ENCODE peak calls at places on chromosomes 1 and 21, in six cellular contexts. A is K562; K is Peyer's patch; W is effector memory CD4-positive, alpha-beta T cell; N is cardiac muscle cell; G is trophoblast cell. Z is an unnamed sample.

GRCh38 chr1:174953657-174954435 is 45.9 kb upstream of the CACYBP start:
- DNase-seq in A (no peak), K (no peak), W (no peak), N (no peak), G (peak), Z (no peak)

GRCh38 chr1:12525311-12526181 is 92.5 kb downstream of the DHRS3 start:
- DNase-seq in A (peak), K (no peak), W (no peak), N (peak), G (peak), Z (peak)

GRCh38 chr21:38619865-38620513 is 121.7 kb upstream of the ERG start:
- DNase-seq in A (no peak), K (no peak), W (no peak), N (peak), G (no peak), Z (no peak)

GRCh38 chr1:168728452-168729404 is at the start of gene DPT:
- DNase-seq in A (no peak), K (no peak), W (no peak), N (peak), G (peak), Z (no peak)

GRCh38 chr1:160400646-160401486 is 502 bp downstream of the VANGL2 start:
- DNase-seq in A (no peak), K (no peak), W (no peak), N (no peak), G (no peak), Z (no peak)

GRCh38 chr1:204079608-204079999 is 6.7 kb downstream of the SOX13 start:
- DNase-seq in A (no peak), K (no peak), W (no peak), N (no peak), G (no peak), Z (no peak)

GRCh38 chr1:41313661-41314131 is 47.5 kb upstream of the FOXO6 start:
- DNase-seq in A (peak), K (no peak), W (no peak), N (peak), G (peak), Z (no peak)

GRCh38 chr1:230752407-230752806 is 5.2 kb downstream of the CAPN9 start:
- DNase-seq in A (no peak), K (peak), W (no peak), N (no peak), G (no peak), Z (peak)

GRCh38 chr1:79575424-79575823 is 568.9 kb upstream of the ADGRL4 start:
- DNase-seq in A (no peak), K (no peak), W (no peak), N (no peak), G (no peak), Z (no peak)

GRCh38 chr1:8681317-8681650 is 136.2 kb downstream of the RERE start:
- DNase-seq in A (no peak), K (no peak), W (no peak), N (no peak), G (no peak), Z (no peak)

GRCh38 chr1:245538671-245539070 is 383.9 kb downstream of the KIF26B start:
- DNase-seq in A (no peak), K (no peak), W (no peak), N (no peak), G (peak), Z (no peak)

GRCh38 chr1:84996846-84997666 is at the start of gene MCOLN2:
- DNase-seq in A (peak), K (peak), W (peak), N (peak), G (peak), Z (peak)

GRCh38 chr1:33657833-33658232 is 185.4 kb downstream of the ZSCAN20 start:
- DNase-seq in A (no peak), K (no peak), W (no peak), N (no peak), G (no peak), Z (no peak)

GRCh38 chr1:20207546-20207945 is 21.2 kb upstream of the PLA2G2C start:
- DNase-seq in A (no peak), K (no peak), W (no peak), N (no peak), G (peak), Z (no peak)

GRCh38 chr1:218397752-218398339 is 52.7 kb downstream of the TGFB2 start:
- DNase-seq in A (no peak), K (no peak), W (no peak), N (peak), G (peak), Z (no peak)

GRCh38 chr1:59026472-59026948 is 242.7 kb upstream of the JUN start:
- DNase-seq in A (no peak), K (peak), W (no peak), N (peak), G (peak), Z (no peak)

GRCh38 chr1:162019006-162019405 is 4.7 kb downstream of the OLFML2B start:
- DNase-seq in A (no peak), K (no peak), W (no peak), N (peak), G (no peak), Z (no peak)

GRCh38 chr1:147168626-147169058 is 3.6 kb downstream of the PRKAB2 start:
- DNase-seq in A (no peak), K (peak), W (no peak), N (peak), G (peak), Z (no peak)

GRCh38 chr1:204828352-204828850 is 42.3 kb upstream of the NFASC start:
- DNase-seq in A (peak), K (peak), W (no peak), N (peak), G (peak), Z (peak)

GRCh38 chr1:153985341-153985912 is 712 bp downstream of the RAB13 start:
- DNase-seq in A (peak), K (no peak), W (no peak), N (peak), G (peak), Z (no peak)

GRCh38 chr21:41695513-41695912 is 71.3 kb downstream of the RIPK4 start:
- DNase-seq in A (no peak), K (no peak), W (no peak), N (no peak), G (no peak), Z (no peak)

GRCh38 chr1:18319099-18319498 is 161.6 kb upstream of the KLHDC7A start:
- DNase-seq in A (no peak), K (no peak), W (no peak), N (no peak), G (no peak), Z (no peak)

GRCh38 chr1:225299624-225300023 is 128.2 kb downstream of the LBR start:
- DNase-seq in A (no peak), K (no peak), W (no peak), N (no peak), G (no peak), Z (no peak)

GRCh38 chr1:68207129-68207689 is 25.1 kb downstream of the WLS start:
- DNase-seq in A (no peak), K (no peak), W (no peak), N (peak), G (no peak), Z (no peak)

GRCh38 chr1:245874942-245875580 is 632.0 kb downstream of the SMYD3 start:
- DNase-seq in A (peak), K (no peak), W (no peak), N (peak), G (no peak), Z (peak)

DNA sequence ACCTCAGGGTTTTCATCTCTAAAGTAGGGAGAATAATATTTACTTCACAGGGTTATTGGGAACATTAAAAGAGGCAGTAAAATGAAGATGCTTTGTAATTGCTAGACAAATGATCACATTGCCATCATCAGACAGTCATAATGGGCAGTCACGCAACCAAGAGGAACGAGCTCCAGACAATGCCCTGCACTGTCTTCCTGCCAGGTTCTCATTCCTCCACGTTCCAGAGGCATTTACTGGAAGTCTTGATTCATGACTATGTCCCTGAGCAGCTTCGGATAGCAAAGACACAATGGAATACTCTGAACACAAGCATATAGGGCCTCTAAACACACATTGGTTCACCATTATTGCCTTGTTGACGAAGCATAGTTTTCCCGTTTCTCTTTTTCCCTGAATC is 389.7 kb downstream of the NTNG1 start:
- DNase-seq in A (no peak), K (no peak), W (no peak), N (no peak), G (peak), Z (no peak)
- H3K27ac ChIP-seq in A (no peak), K (no peak), W (no peak), N (no peak), G (no peak), Z (no peak)

GRCh38 chr1:210504286-210504685 is 175.6 kb downstream of the HHAT start:
- DNase-seq in A (no peak), K (no peak), W (no peak), N (no peak), G (peak), Z (no peak)
- H3K27ac ChIP-seq in A (no peak), K (no peak), W (no peak), N (no peak), G (no peak), Z (no peak)

GRCh38 chr1:27321813-27322568 is at the start of gene TMEM222:
- DNase-seq in A (peak), K (peak), W (peak), N (peak), G (peak), Z (peak)
- H3K27ac ChIP-seq in A (peak), K (peak), W (peak), N (peak), G (peak), Z (peak)

GRCh38 chr1:184385863-184386262 is 966 bp upstream of the C1orf21 start:
- DNase-seq in A (no peak), K (no peak), W (no peak), N (no peak), G (no peak), Z (no peak)
- H3K27ac ChIP-seq in A (no peak), K (peak), W (no peak), N (no peak), G (no peak), Z (peak)

GRCh38 chr1:28668191-28668955 is at the start of gene GMEB1:
- DNase-seq in A (peak), K (peak), W (peak), N (peak), G (peak), Z (peak)

GRCh38 chr1:28675921-28676257 is 7.3 kb downstream of the GMEB1 start:
- DNase-seq in A (peak), K (no peak), W (no peak), N (no peak), G (no peak), Z (no peak)

GRCh38 chr1:28666806-28667205 is 1.8 kb upstream of the GMEB1 start:
- DNase-seq in A (no peak), K (no peak), W (no peak), N (no peak), G (no peak), Z (no peak)

GRCh38 chr1:28668956-28669719 is 554 bp downstream of the GMEB1 start:
- DNase-seq in A (peak), K (peak), W (peak), N (peak), G (peak), Z (peak)

GRCh38 chr1:28671254-28671780 is 2.7 kb downstream of the GMEB1 start:
- DNase-seq in A (no peak), K (no peak), W (no peak), N (no peak), G (peak), Z (no peak)
- H3K27ac ChIP-seq in A (no peak), K (no peak), W (no peak), N (no peak), G (no peak), Z (no peak)

DNA sequence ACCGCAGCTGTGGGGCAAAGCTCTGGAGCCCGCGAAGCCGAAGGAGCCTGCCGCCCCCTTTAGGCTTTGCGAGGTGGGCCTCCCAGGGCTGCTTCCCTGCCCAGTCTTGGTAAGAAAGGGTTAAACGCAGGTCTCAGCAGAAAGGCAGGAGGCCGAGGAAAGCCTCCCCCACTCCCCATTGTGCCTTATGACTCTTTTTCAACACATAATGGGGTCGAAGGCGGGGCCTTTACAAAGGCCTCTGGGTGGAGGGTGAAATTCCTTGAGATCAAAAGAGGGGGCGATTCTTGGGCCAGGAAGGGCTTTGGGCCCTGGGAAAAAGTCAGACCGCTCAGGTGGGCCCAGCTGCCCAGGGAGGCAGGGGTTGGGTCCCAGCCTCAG is 880 bp downstream of the ALPL start:
- DNase-seq in A (no peak), K (no peak), W (no peak), N (peak), G (no peak), Z (no peak)
- H3K27ac ChIP-seq in A (no peak), K (no peak), W (no peak), N (no peak), G (no peak), Z (peak)

Z was measured in lower lobe of right lung.